ENCODE peak calls at places on chromosomes 2 and 18, in seven cellular contexts. J is skeletal muscle cell, W is NCI-H1417, I is GM10248, O is left ventricle myocardium inferior, S is nucleus accumbens, E is LHCN-M2. Y is an unnamed sample.

GRCh38 chr2:100588071-100588786 is 25.4 kb downstream of the PDCL3 start:
- DNase-seq in J (peak), W (no peak), I (peak), O (no peak), S (no peak), E (peak), Y (no peak)

GRCh38 chr18:26538524-26538923 is 9.8 kb downstream of the KCTD1 start:
- DNase-seq in J (no peak), W (no peak), I (no peak), O (no peak), S (no peak), E (no peak), Y (no peak)

GRCh38 chr18:36757081-36757480 is 71.7 kb downstream of the TPGS2 start:
- DNase-seq in J (no peak), W (peak), I (no peak), O (no peak), S (no peak), E (peak), Y (peak)

GRCh38 chr2:193806088-193806774 is 1611.5 kb upstream of the TMEFF2 start:
- DNase-seq in J (no peak), W (no peak), I (no peak), O (no peak), S (no peak), E (peak), Y (no peak)

GRCh38 chr2:241051578-241052487 is 50.3 kb downstream of the MTERF4 start:
- DNase-seq in J (no peak), W (no peak), I (peak), O (peak), S (no peak), E (no peak), Y (no peak)

GRCh38 chr2:127619901-127620705 is 25.9 kb upstream of the GPR17 start:
- DNase-seq in J (no peak), W (no peak), I (no peak), O (no peak), S (no peak), E (no peak), Y (no peak)

GRCh38 chr18:43661570-43661969 is 384.3 kb upstream of the SYT4 start:
- DNase-seq in J (peak), W (peak), I (peak), O (no peak), S (no peak), E (peak), Y (no peak)

GRCh38 chr2:233457356-233457755 is 103.1 kb downstream of the DGKD start:
- DNase-seq in J (no peak), W (no peak), I (no peak), O (no peak), S (no peak), E (no peak), Y (no peak)